ENCODE peak calls at places on chromosomes 6 and 20, in five cellular contexts. N is NCI-H460, S is caudate nucleus, J is NB4, K is T47D. Z is an unnamed sample.

GRCh38 chr6:13873288-13874190 is 51.2 kb upstream of the RNF182 start:
- DNase-seq in N (peak; percentile 22), J (peak; percentile 51), S (no peak), K (peak; percentile 85), Z (peak; percentile 51)

GRCh38 chr6:140641412-140641811 is 1267.0 kb upstream of the CITED2 start:
- DNase-seq in J (no peak), K (no peak), S (no peak), N (no peak), Z (no peak)

GRCh38 chr6:122589115-122589514 is 21.1 kb upstream of the PKIB start:
- DNase-seq in J (no peak), S (no peak), K (no peak), N (no peak), Z (no peak)

GRCh38 chr6:18501313-18502013 is 114.3 kb downstream of the RNF144B start:
- DNase-seq in S (no peak), K (no peak), J (peak; percentile 14), N (no peak), Z (no peak)

GRCh38 chr6:138428943-138429616 is 25.1 kb downstream of the HEBP2 start:
- DNase-seq in K (peak; percentile 24), N (peak; percentile 48), S (no peak), J (peak; percentile 70), Z (no peak)

GRCh38 chr6:168388641-168389633 is 52.0 kb upstream of the SMOC2 start:
- DNase-seq in N (no peak), S (no peak), J (no peak), K (peak; percentile 26), Z (no peak)

GRCh38 chr6:113082691-113083090 is 735.6 kb downstream of the RFPL4B start:
- DNase-seq in K (no peak), S (no peak), J (no peak), N (no peak), Z (no peak)

GRCh38 chr6:79170915-79171314 is 63.6 kb downstream of the HMGN3 start:
- DNase-seq in S (no peak), K (no peak), J (no peak), N (no peak), Z (no peak)

GRCh38 chr6:32327103-32327502 is 44.6 kb downstream of the TSBP1 start:
- DNase-seq in J (no peak), N (no peak), S (no peak), K (no peak), Z (no peak)

GRCh38 chr20:19958923-19959322 is 58.2 kb upstream of the NAA20 start:
- DNase-seq in S (no peak), N (no peak), K (no peak), J (no peak), Z (no peak)

GRCh38 chr20:24027229-24027628 is 38.6 kb upstream of the GGTLC1 start:
- DNase-seq in K (no peak), N (no peak), J (peak; percentile 16), S (no peak), Z (peak; percentile 31)

GRCh38 chr20:35490736-35491181 is 35.4 kb downstream of the CEP250 start:
- DNase-seq in J (peak; percentile 91), N (no peak), K (no peak), S (no peak), Z (no peak)

GRCh38 chr20:8536219-8536618 is 404.2 kb downstream of the PLCB1 start:
- DNase-seq in N (no peak), J (no peak), K (no peak), S (no peak), Z (no peak)

GRCh38 chr6:89368107-89368506 is 15.6 kb upstream of the UBE2J1 start:
- DNase-seq in N (peak; percentile 41), K (no peak), J (peak; percentile 72), S (peak; percentile 36), Z (peak; percentile 58)

GRCh38 chr20:58891076-58891685 is 38.7 kb downstream of the GNAS start:
- DNase-seq in J (peak; percentile 87), N (peak; percentile 68), K (peak; percentile 84), S (no peak), Z (peak; percentile 73)

GRCh38 chr6:41706876-41707564 is 28.4 kb downstream of the TFEB start:
- DNase-seq in K (no peak), J (peak; percentile 64), N (no peak), S (no peak), Z (no peak)

GRCh38 chr6:36324191-36324590 is 12.5 kb downstream of the BNIP5 start:
- DNase-seq in J (no peak), N (no peak), K (no peak), S (no peak), Z (no peak)

GRCh38 chr6:13378669-13379590 is 50.6 kb upstream of the TBC1D7 start:
- DNase-seq in K (no peak), N (no peak), S (no peak), J (no peak), Z (no peak)

GRCh38 chr20:19729672-19730071 is 28.4 kb upstream of the RIN2 start:
- DNase-seq in S (no peak), J (no peak), K (no peak), N (no peak), Z (no peak)

GRCh38 chr6:139868576-139868975 is 494.1 kb upstream of the CITED2 start:
- DNase-seq in K (no peak), N (no peak), S (no peak), J (no peak), Z (no peak)

GRCh38 chr6:77652739-77653138 is at the start of gene MEI4:
- DNase-seq in J (no peak), N (no peak), S (no peak), K (no peak), Z (no peak)

GRCh38 chr6:121584591-121585369 is 149.3 kb downstream of the GJA1 start:
- DNase-seq in K (no peak), N (no peak), S (no peak), J (no peak), Z (no peak)

GRCh38 chr6:2416128-2416712 is 170.8 kb upstream of the GMDS start:
- DNase-seq in K (no peak), S (no peak), N (no peak), J (no peak), Z (no peak)

GRCh38 chr6:144346719-144347446 is 61.7 kb downstream of the UTRN start:
- DNase-seq in S (no peak), J (peak; percentile 66), N (no peak), K (no peak), Z (no peak)

GRCh38 chr20:54078296-54078695 is 7.9 kb upstream of the BCAS1 start:
- DNase-seq in N (no peak), J (peak; percentile 26), S (no peak), K (no peak), Z (no peak)

GRCh38 chr20:58286729-58287128 is 22.8 kb upstream of the RAB22A start:
- DNase-seq in J (no peak), N (no peak), S (no peak), K (no peak), Z (no peak)

GRCh38 chr20:57920971-57921370 is 211.2 kb upstream of the PMEPA1 start:
- DNase-seq in S (no peak), K (no peak), N (no peak), J (no peak), Z (no peak)

GRCh38 chr20:50144362-50144761 is 9.2 kb downstream of the PEDS1 start:
- DNase-seq in N (peak; percentile 77), K (no peak), S (no peak), J (peak; percentile 91), Z (no peak)

GRCh38 chr6:160238786-160239751 is 19.6 kb downstream of the SLC22A2 start:
- DNase-seq in N (no peak), J (peak; percentile 18), S (no peak), K (no peak), Z (no peak)

GRCh38 chr6:5511924-5512323 is 250.6 kb downstream of the FARS2 start:
- DNase-seq in K (no peak), S (no peak), N (no peak), J (no peak), Z (no peak)

GRCh38 chr6:81683928-81684327 is 68.6 kb downstream of the TENT5A start:
- DNase-seq in K (no peak), J (no peak), N (peak; percentile 79), S (no peak), Z (no peak)

GRCh38 chr20:43444107-43444506 is 13.6 kb upstream of the SRSF6 start:
- DNase-seq in K (no peak), N (no peak), S (no peak), J (peak; percentile 13), Z (no peak)

GRCh38 chr6:17700421-17701416 is 6.0 kb downstream of the NUP153 start:
- DNase-seq in K (no peak), S (no peak), J (peak; percentile 82), N (no peak), Z (no peak)

GRCh38 chr6:29051680-29052079 is 6.7 kb upstream of the OR2W1 start:
- DNase-seq in K (no peak), S (no peak), J (no peak), N (no peak), Z (no peak)

GRCh38 chr6:32622545-32623401 is 14.4 kb upstream of the HLA-DQA1 start:
- DNase-seq in S (no peak), K (peak; percentile 35), N (peak; percentile 29), J (peak; percentile 62), Z (no peak)

GRCh38 chr6:22036267-22036666 is 260.6 kb downstream of the PRL start:
- DNase-seq in N (no peak), J (no peak), K (no peak), S (no peak), Z (no peak)

GRCh38 chr6:7203939-7204338 is 96.2 kb downstream of the RREB1 start:
- DNase-seq in N (no peak), S (no peak), K (no peak), J (no peak), Z (no peak)

GRCh38 chr20:2163312-2163711 is 61.7 kb downstream of the STK35 start:
- DNase-seq in S (no peak), N (no peak), K (no peak), J (no peak), Z (no peak)

GRCh38 chr6:16257999-16258708 is 19.8 kb downstream of the GMPR start:
- DNase-seq in K (no peak), J (no peak), S (no peak), N (no peak), Z (peak; percentile 39)

GRCh38 chr20:57397693-57398108 is 6.5 kb downstream of the RBM38 start:
- DNase-seq in J (peak; percentile 39), N (no peak), S (no peak), K (no peak), Z (no peak)